ENCODE peak calls at places on chromosomes 1 and 21, in five cellular contexts. F is spleen, U is fibroblast of lung, R is colonic mucosa, O is heart right ventricle. Y is an unnamed sample. For H3K9me3, the result is how much of the 10 kb centered on the place peaks cover.

GRCh38 chr21:46097826-46098286 is at the start of gene COL6A2:
- DNase-seq in U (peak), F (peak), O (peak), R (peak), Y (no peak)

GRCh38 chr1:55310517-55310927 is 95.4 kb upstream of the USP24 start:
- DNase-seq in U (peak), F (no peak), R (no peak), O (no peak), Y (peak)

GRCh38 chr1:98732985-98733781 is 71.7 kb downstream of the SNX7 start:
- DNase-seq in F (no peak), O (no peak), R (no peak), U (peak), Y (no peak)

GRCh38 chr1:59718064-59718988 is 96.4 kb upstream of the HOOK1 start:
- DNase-seq in F (no peak), R (no peak), O (no peak), U (peak), Y (no peak)

GRCh38 chr21:39020751-39021474 is 162.3 kb downstream of the PSMG1 start:
- DNase-seq in O (no peak), F (peak), U (peak), R (no peak), Y (no peak)

GRCh38 chr21:30234050-30234449 is 18.2 kb upstream of the CLDN8 start:
- DNase-seq in R (no peak), O (no peak), U (no peak), F (no peak), Y (no peak)

GRCh38 chr1:162279099-162279498 is 97.6 kb downstream of the SPATA46 start:
- DNase-seq in O (peak), R (no peak), U (no peak), F (no peak), Y (no peak)

GRCh38 chr1:90995495-90995894 is 26.3 kb downstream of the ZNF644 start:
- DNase-seq in O (no peak), F (no peak), U (no peak), R (no peak), Y (no peak)

GRCh38 chr1:168092566-168093355 is 44.0 kb downstream of the GPR161 start:
- DNase-seq in F (no peak), U (peak), O (no peak), R (peak), Y (no peak)

GRCh38 chr1:230797376-230798186 is 50.4 kb downstream of the CAPN9 start:
- DNase-seq in O (peak), F (no peak), R (peak), U (peak), Y (peak)

GRCh38 chr1:151144474-151145157 is 1.8 kb downstream of the SEMA6C start:
- DNase-seq in O (no peak), F (no peak), U (no peak), R (no peak), Y (no peak)

GRCh38 chr1:217495249-217495648 is 135.6 kb downstream of the GPATCH2 start:
- DNase-seq in R (no peak), F (no peak), U (no peak), O (no peak), Y (no peak)

GRCh38 chr1:196136396-196136795 is 471.8 kb downstream of the KCNT2 start:
- DNase-seq in O (no peak), U (no peak), F (no peak), R (no peak), Y (no peak)

GRCh38 chr1:119451158-119451557 is 36.2 kb downstream of the HSD3B2 start:
- DNase-seq in F (no peak), U (no peak), R (no peak), O (no peak), Y (no peak)

GRCh38 chr1:119448112-119448511 is 33.2 kb downstream of the HSD3B2 start:
- DNase-seq in U (no peak), O (no peak), R (no peak), F (no peak), Y (no peak)

GRCh38 chr1:119452085-119452484 is 37.1 kb downstream of the HSD3B2 start:
- DNase-seq in R (no peak), F (no peak), U (no peak), O (no peak), Y (no peak)

GRCh38 chr1:119447344-119447743 is 32.4 kb downstream of the HSD3B2 start:
- DNase-seq in F (no peak), O (no peak), R (no peak), U (no peak), Y (no peak)

GRCh38 chr1:119449964-119450363 is 35.0 kb downstream of the HSD3B2 start:
- DNase-seq in U (no peak), R (no peak), O (no peak), F (no peak), Y (no peak)
- TF ChIP-seq CTCF in U (no peak), R (no peak), O (no peak), F (no peak), Y (no peak)

DNA sequence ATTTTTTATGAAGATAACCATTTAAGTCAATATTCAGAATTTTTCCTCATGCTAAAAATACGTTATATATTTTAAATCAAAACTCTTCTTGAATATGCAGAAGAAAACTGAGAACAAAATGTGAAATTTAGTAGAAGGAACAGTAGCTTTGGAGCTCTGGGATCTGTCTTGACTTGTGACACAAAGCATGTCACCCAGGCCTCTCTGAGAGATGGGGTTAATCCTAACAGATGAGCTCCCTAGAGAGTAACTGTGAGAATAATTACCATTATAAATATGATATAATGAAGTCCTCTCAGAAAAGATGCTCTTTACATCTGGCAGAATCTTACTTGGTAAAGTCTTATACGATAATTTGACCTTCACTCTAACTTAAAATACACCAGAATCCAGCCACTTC is 272.0 kb downstream of the PTPRC start:
- DNase-seq in F (no peak), U (no peak), O (no peak), R (no peak), Y (no peak)
- H3K4me3 ChIP-seq in F (no peak), U (no peak), O (no peak), R (no peak), Y (no peak)

GRCh38 chr1:4626061-4626460 is 28.3 kb upstream of the AJAP1 start:
- DNase-seq in F (peak), U (no peak), O (no peak), R (no peak), Y (no peak)

GRCh38 chr1:4626560-4627319 is 27.7 kb upstream of the AJAP1 start:
- DNase-seq in U (no peak), F (peak), R (no peak), O (no peak), Y (no peak)

GRCh38 chr1:4624801-4625200 is 29.6 kb upstream of the AJAP1 start:
- DNase-seq in U (no peak), O (no peak), F (peak), R (no peak), Y (no peak)

GRCh38 chr1:4622821-4623220 is 31.6 kb upstream of the AJAP1 start:
- DNase-seq in U (no peak), O (no peak), F (peak), R (no peak), Y (no peak)

GRCh38 chr1:4624141-4624715 is 30.2 kb upstream of the AJAP1 start:
- DNase-seq in R (no peak), F (peak), U (no peak), O (no peak), Y (no peak)
- H3K9me3 ChIP-seq in R (under half), F (under half), U (under half), O (under half), Y (half or more)

DNA sequence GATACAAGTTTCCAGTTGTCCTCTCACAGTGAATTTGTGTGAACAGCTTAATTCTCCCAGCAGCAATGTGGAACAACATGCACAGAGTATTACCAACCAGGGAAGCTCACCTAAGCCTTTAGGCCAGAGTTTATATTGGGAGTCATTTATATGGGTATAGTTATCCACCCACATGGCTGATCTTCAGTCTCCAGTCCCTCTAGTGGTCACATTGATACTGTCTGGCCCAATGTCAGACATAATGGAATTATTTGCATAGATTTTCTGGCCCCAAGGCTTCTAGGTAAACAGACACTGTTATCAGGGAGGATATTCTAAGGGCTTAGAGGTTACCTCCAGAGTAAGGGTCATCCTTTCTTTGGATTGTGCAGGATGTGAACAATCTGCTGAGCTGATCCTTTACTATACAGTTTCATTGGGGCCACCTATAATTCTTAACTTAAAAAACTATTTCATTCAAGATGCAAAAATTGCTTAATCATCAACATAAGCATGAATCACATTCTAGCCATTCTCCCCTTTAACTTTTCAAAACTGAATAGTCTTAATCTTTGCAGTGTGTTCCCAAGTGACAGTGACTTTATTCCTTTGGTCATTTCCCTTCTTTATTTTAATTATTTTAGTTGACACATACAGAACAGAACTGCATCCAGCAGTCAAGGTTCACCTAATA is 210.9 kb downstream of the LTN1 start:
- DNase-seq in F (no peak), O (no peak), R (no peak), U (peak), Y (no peak)
- TF ChIP-seq CTCF in F (no peak), O (peak), R (no peak), U (peak), Y (peak)

GRCh38 chr1:23422313-23422877 is 2.2 kb downstream of the TCEA3 start:
- DNase-seq in R (peak), O (peak), U (peak), F (peak), Y (peak)

GRCh38 chr1:23421752-23422312 is 2.7 kb downstream of the TCEA3 start:
- DNase-seq in F (no peak), O (no peak), R (peak), U (peak), Y (peak)

GRCh38 chr1:23422955-23423354 is 1.6 kb downstream of the TCEA3 start:
- DNase-seq in F (no peak), R (no peak), O (no peak), U (no peak), Y (no peak)

GRCh38 chr1:23420778-23421177 is 3.8 kb downstream of the TCEA3 start:
- DNase-seq in U (no peak), O (no peak), R (no peak), F (no peak), Y (no peak)

GRCh38 chr1:23421343-23421742 is 3.2 kb downstream of the TCEA3 start:
- DNase-seq in F (no peak), U (no peak), O (no peak), R (no peak), Y (no peak)
- H3K4me3 ChIP-seq in F (no peak), U (no peak), O (no peak), R (no peak), Y (no peak)

GRCh38 chr1:152481869-152482664 is 28.5 kb upstream of the LCE5A start:
- DNase-seq in O (no peak), F (no peak), U (no peak), R (peak), Y (no peak)
- H3K9me3 ChIP-seq in O (under half), F (under half), U (under half), R (under half), Y (under half)

DNA sequence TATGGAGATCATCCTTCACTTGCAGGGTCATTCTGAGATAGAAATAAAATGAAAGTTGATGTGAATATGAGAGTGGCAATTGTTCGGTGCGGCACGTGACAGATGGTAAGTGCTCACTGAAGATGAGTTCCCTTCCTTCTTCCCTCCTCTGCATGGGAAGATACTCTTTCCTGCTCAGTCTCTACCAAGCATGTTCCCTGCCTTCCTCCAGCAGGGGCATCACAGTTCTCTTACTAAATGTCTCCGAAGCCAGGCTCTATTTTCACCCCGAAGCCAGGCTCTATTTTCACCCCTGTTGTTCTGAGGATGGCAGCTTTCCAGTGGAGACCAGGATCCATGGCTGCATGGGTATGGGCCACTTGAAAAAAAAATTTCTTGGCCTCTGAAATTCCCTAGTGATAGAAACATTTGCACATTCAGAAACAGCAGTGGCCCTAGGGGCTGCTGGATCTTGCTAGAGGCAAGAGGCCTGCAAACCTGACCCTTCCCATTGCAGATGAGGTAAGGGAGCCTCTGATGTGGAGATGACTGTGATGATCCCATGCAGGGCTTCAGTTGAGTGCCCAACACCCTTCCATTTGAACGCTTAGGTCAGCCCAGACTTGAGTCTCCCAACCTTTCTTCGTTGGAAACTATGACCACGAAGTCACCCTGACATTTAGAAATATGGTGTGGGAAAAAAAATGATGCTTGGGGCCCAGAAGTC is 123.7 kb upstream of the HMGB4 start:
- DNase-seq in R (no peak), O (no peak), F (no peak), U (no peak), Y (no peak)
- TF ChIP-seq CTCF in R (no peak), O (no peak), F (no peak), U (no peak), Y (peak)

DNA sequence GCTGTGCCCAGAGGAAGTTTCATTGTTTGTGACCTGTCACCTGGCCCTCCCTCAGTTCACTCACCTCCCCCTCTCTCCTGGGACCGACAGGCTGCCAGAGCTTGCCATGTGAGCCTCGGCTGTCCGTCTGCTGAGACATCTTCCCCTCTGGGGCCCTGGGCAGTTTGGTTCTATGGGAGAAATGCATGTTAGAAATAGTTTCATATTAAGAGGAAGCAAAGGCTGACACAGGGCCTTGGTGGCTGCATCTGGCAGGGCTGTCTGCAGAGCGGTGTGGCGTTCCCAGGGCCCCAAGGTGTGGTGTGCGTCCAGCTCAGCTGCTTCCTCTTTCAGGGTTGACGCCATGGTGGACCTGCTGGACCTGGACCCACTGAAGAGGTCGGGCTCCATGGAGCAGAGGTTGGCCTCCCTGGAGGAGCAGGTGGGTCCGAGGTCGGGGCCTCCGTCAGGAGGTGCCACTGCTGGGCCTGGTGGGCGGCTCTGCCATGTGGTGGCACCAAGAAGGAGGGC is 31.9 kb upstream of the LRRC3 start:
- DNase-seq in O (no peak), R (no peak), F (peak), U (no peak), Y (no peak)
- H3K4me3 ChIP-seq in O (no peak), R (no peak), F (no peak), U (no peak), Y (no peak)

Y was measured in AG04450.